ENCODE peak calls at places on chromosomes 16 and 17, in five cellular contexts. H is stimulated activated naive CD8-positive, alpha-beta T cell treated with anti-CD3 and anti-CD28 coated beads, Interleukin-15, amount 100 ng/mL, for 72 hours; Z is iPS-NIHi11; M is AML-193; V is activated T-helper 1 cell treated with anti-CD3 and anti-CD28 coated beads, Interleukin-2, amount 50 U/mL, for 16 hours. G is an unnamed sample.

GRCh38 chr17:82231562-82232321 is 2.9 kb downstream of the SLC16A3 start:
- DNase-seq in H (peak), Z (peak), M (peak), V (no peak), G (peak)

GRCh38 chr16:20898938-20899502 is 1.1 kb downstream of the DCUN1D3 start:
- DNase-seq in M (no peak), V (no peak), H (no peak), Z (no peak), G (no peak)

GRCh38 chr17:9886141-9886930 is 18.7 kb downstream of the RCVRN start:
- DNase-seq in H (no peak), V (no peak), M (no peak), Z (no peak), G (no peak)

GRCh38 chr17:71085238-71086033 is 916.1 kb downstream of the KCNJ2 start:
- DNase-seq in V (no peak), H (no peak), Z (peak), M (no peak), G (peak)

GRCh38 chr16:66311306-66311705 is 55.2 kb upstream of the CDH5 start:
- DNase-seq in V (no peak), Z (no peak), H (no peak), M (no peak), G (no peak)

GRCh38 chr16:74605746-74606520 is 981 bp downstream of the GLG1 start:
- DNase-seq in H (no peak), Z (no peak), V (no peak), M (no peak), G (peak)

GRCh38 chr16:212999-213398 is 16.2 kb downstream of the LUC7L start:
- DNase-seq in V (no peak), H (no peak), Z (no peak), M (no peak), G (no peak)

GRCh38 chr16:79543219-79543618 is 57.3 kb downstream of the MAF start:
- DNase-seq in H (no peak), Z (no peak), M (no peak), V (no peak), G (no peak)

G was measured in neural progenitor cell.